ENCODE peak calls at places on chromosomes 6 and 20, in six cellular contexts. W is upper lobe of right lung, L is stomach, M is heart right ventricle, A is sigmoid colon, Y is cardiac muscle cell. V is an unnamed sample.

GRCh38 chr20:8095648-8096572 is 36.2 kb upstream of the PLCB1 start:
- DNase-seq in M (no peak), A (no peak), L (no peak), Y (peak; percentile 49), W (no peak), V (no peak)

GRCh38 chr6:29499704-29500103 is 11.9 kb upstream of the MAS1L start:
- DNase-seq in L (no peak), W (no peak), Y (no peak), M (no peak), A (no peak), V (no peak)

GRCh38 chr6:35302604-35303218 is 5.1 kb downstream of the DEF6 start:
- DNase-seq in Y (peak; percentile 29), W (no peak), A (peak; percentile 61), M (peak; percentile 46), L (peak; percentile 69), V (peak; percentile 73)

GRCh38 chr6:22451960-22452359 is 117.4 kb upstream of the HDGFL1 start:
- DNase-seq in A (no peak), Y (no peak), W (no peak), M (no peak), L (no peak), V (no peak)

GRCh38 chr20:23668477-23668951 is 20.3 kb downstream of the CST4 start:
- DNase-seq in M (peak; percentile 54), Y (peak; percentile 70), W (no peak), L (peak; percentile 50), A (peak; percentile 74), V (peak; percentile 69)

GRCh38 chr6:151763303-151763702 is 44.2 kb upstream of the ESR1 start:
- DNase-seq in M (no peak), W (no peak), A (no peak), L (no peak), Y (peak; percentile 57), V (peak; percentile 7)

GRCh38 chr6:836276-836853 is 143.4 kb upstream of the EXOC2 start:
- DNase-seq in M (no peak), W (no peak), A (no peak), L (no peak), Y (no peak), V (no peak)

GRCh38 chr6:44471271-44471981 is 83.9 kb downstream of the CDC5L start:
- DNase-seq in A (no peak), Y (no peak), W (no peak), L (no peak), M (no peak), V (no peak)

GRCh38 chr6:4128072-4128471 is 7.3 kb downstream of the ECI2 start:
- DNase-seq in L (no peak), A (no peak), Y (peak; percentile 21), W (no peak), M (no peak), V (no peak)

GRCh38 chr6:144515761-144516160 is 230.6 kb downstream of the UTRN start:
- DNase-seq in A (no peak), Y (no peak), W (no peak), L (no peak), M (no peak), V (no peak)

GRCh38 chr20:59575653-59576052 is 28.7 kb upstream of the PHACTR3 start:
- DNase-seq in M (no peak), L (no peak), W (no peak), Y (no peak), A (no peak), V (no peak)

GRCh38 chr6:108654465-108655106 is 93.9 kb downstream of the FOXO3 start:
- DNase-seq in W (no peak), M (no peak), A (no peak), Y (peak; percentile 61), L (no peak), V (no peak)

GRCh38 chr6:96542702-96543101 is 20.2 kb upstream of the FHL5 start:
- DNase-seq in A (no peak), M (no peak), W (no peak), L (no peak), Y (peak; percentile 25), V (peak; percentile 14)

GRCh38 chr6:54579011-54579410 is 267.6 kb upstream of the FAM83B start:
- DNase-seq in M (no peak), A (no peak), W (no peak), L (no peak), Y (peak; percentile 7), V (no peak)

GRCh38 chr6:75794954-75795739 is 46.1 kb downstream of the MYO6 start:
- DNase-seq in M (no peak), A (no peak), Y (no peak), L (no peak), W (no peak), V (no peak)

GRCh38 chr6:112150363-112150762 is 63.0 kb downstream of the FAM229B start:
- DNase-seq in M (no peak), L (no peak), W (no peak), Y (no peak), A (peak; percentile 76), V (no peak)

GRCh38 chr20:25079171-25079570 is 2.8 kb downstream of the VSX1 start:
- DNase-seq in W (no peak), Y (no peak), M (no peak), A (no peak), L (peak; percentile 3), V (no peak)

GRCh38 chr20:25077610-25078169 is 4.3 kb downstream of the VSX1 start:
- DNase-seq in W (peak; percentile 86), Y (peak; percentile 58), A (peak; percentile 78), L (peak; percentile 49), M (no peak), V (no peak)

GRCh38 chr20:25076201-25076600 is 5.7 kb downstream of the VSX1 start:
- DNase-seq in L (no peak), W (no peak), A (no peak), Y (peak; percentile 12), M (no peak), V (no peak)

GRCh38 chr20:25078662-25079061 is 3.3 kb downstream of the VSX1 start:
- DNase-seq in Y (no peak), L (peak; percentile 4), M (no peak), W (no peak), A (no peak), V (no peak)

GRCh38 chr20:25076731-25077609 is 5.0 kb downstream of the VSX1 start:
- DNase-seq in M (no peak), W (no peak), L (peak; percentile 19), Y (peak; percentile 52), A (no peak), V (peak; percentile 39)
- TF ChIP-seq CTCF in M (no peak), W (peak; percentile 11), L (no peak), Y (peak; percentile 38), A (no peak), V (peak; percentile 61)

GRCh38 chr6:48691420-48691819 is 580.4 kb upstream of the PTCHD4 start:
- DNase-seq in A (no peak), M (no peak), L (no peak), W (no peak), Y (no peak), V (no peak)

GRCh38 chr6:48689498-48689897 is 578.5 kb upstream of the PTCHD4 start:
- DNase-seq in M (no peak), W (no peak), Y (no peak), L (no peak), A (no peak), V (no peak)
- H3K9me3 ChIP-seq in M (no peaks in the 10 kb centered on the region), W (peaks cover 8% of the 10 kb centered on the region), Y (no peaks in the 10 kb centered on the region), L (peaks cover 55% of the 10 kb centered on the region), A (peaks cover 8% of the 10 kb centered on the region), V (peaks cover 10% of the 10 kb centered on the region)

DNA sequence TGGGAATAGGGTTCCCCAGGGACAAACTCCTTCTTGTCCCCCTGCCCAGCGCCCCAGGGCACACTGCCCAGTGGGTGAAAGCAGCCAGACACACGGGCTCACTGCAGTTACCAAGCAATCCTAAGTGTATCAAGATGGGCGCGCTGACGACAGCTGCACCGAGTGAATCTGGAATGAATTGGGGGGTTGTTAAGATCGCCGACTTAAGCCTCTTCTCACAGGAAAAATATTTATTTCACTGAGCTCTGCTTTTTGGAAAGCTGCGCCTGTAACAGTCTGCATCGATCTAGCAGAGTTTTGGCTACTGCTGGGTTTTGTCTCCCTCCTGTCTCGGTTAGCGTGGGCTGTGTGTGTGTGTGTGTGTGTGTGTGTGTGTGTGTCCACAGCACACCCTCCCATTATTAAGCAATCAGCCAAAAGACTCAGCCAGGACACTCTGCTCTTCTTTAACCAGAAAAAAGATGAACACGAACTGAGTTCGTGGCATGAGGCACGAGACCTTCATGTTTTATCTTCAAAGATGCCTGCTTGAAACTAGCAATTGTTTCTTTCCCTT is 35.9 kb downstream of the RIPOR3 start:
- DNase-seq in W (no peak), Y (peak; percentile 94), L (no peak), M (peak; percentile 76), A (peak; percentile 94), V (no peak)
- H3K4me3 ChIP-seq in W (no peak overlapping the region), Y (no peak overlapping the region), L (peak overlapping the region; percentile 11), M (peak overlapping the region; percentile 36), A (peak overlapping the region; percentile 35), V (no peak overlapping the region)

DNA sequence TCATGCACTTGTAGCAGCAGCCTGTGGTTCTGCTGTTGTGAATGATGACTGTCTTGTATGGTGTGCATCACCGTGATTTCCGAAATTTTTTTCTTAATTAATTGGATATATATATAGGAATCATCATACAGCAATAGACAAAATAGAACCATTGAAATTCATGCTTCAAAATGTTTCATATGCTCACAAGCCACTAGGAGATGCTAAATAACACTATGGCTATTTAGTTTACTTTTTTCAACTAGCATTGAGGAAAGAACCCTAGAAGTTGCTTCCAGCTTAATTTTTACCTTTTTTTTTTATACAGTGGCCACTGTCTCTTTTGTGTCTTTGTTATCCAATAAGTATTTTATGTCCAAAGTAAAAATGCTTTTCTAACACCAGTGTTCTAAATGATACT is 485.4 kb downstream of the CDKAL1 start:
- DNase-seq in Y (peak; percentile 41), W (no peak), M (no peak), A (no peak), L (no peak), V (no peak)
- TF ChIP-seq CTCF in Y (peak; percentile 56), W (no peak), M (no peak), A (no peak), L (no peak), V (peak; percentile 12)

V was measured in WERI-Rb-1.